ENCODE peak calls at places on chromosomes 6 and 20, in four cellular contexts. Z is GM12878, U is K562, T is HepG2. R is an unnamed sample.

GRCh38 chr6:169868458-169868857 is 117.0 kb downstream of the ERMARD start:
- DNase-seq in Z (no peak), U (no peak), T (no peak), R (no peak)

GRCh38 chr6:1831030-1831429 is 221.3 kb downstream of the FOXC1 start:
- DNase-seq in Z (no peak), U (no peak), T (no peak), R (no peak)

GRCh38 chr6:31871068-31871659 is 7.6 kb downstream of the SLC44A4 start:
- DNase-seq in Z (no peak), U (no peak), T (no peak), R (no peak)

GRCh38 chr6:129345890-129346289 is 364.1 kb downstream of the ARHGAP18 start:
- DNase-seq in Z (no peak), U (no peak), T (no peak), R (no peak)

GRCh38 chr20:3101737-3102574 is 17.4 kb upstream of the AVP start:
- DNase-seq in Z (peak), U (no peak), T (no peak), R (no peak)

GRCh38 chr6:89984926-89985743 is 90.9 kb downstream of the GJA10 start:
- DNase-seq in Z (no peak), U (peak), T (no peak), R (no peak)

GRCh38 chr20:41086402-41087324 is 50.7 kb upstream of the PLCG1 start:
- DNase-seq in Z (no peak), U (peak), T (no peak), R (no peak)

GRCh38 chr20:53917145-53918009 is 153.0 kb downstream of the BCAS1 start:
- DNase-seq in Z (peak), U (peak), T (no peak), R (no peak)

GRCh38 chr6:225907-226306 is 66.4 kb upstream of the DUSP22 start:
- DNase-seq in Z (no peak), U (no peak), T (no peak), R (no peak)

GRCh38 chr6:113406051-113406695 is 451.0 kb upstream of the MARCKS start:
- DNase-seq in Z (no peak), U (no peak), T (no peak), R (no peak)

GRCh38 chr20:58701431-58702160 is 9.0 kb downstream of the NPEPL1 start:
- DNase-seq in Z (no peak), U (no peak), T (no peak), R (peak)

GRCh38 chr6:41786451-41787218 is 859 bp upstream of the TOMM6 start:
- DNase-seq in Z (no peak), U (peak), T (peak), R (peak)

GRCh38 chr6:144469144-144469575 is 184.0 kb downstream of the UTRN start:
- DNase-seq in Z (peak), U (no peak), T (no peak), R (no peak)

GRCh38 chr6:24052632-24053031 is 73.4 kb upstream of the NRSN1 start:
- DNase-seq in Z (no peak), U (no peak), T (peak), R (no peak)

DNA sequence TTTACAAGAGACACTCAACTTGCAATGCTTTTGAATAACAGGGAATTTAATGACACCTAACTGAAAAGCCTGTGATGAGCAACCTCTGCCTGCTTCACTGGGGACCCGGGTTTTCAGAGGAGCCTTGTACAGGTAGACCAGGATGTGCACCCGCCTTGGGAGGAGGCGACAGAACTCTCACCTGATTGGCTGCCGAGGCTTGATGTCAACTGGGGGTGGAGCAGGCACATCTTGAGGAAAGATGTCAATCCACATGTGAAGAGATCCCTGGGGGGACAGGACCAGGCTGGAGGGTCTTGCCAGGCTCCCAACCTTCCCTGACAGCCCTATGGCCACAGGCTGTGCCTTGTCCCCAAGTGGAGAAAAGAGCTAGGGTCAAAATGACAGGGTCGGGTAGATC is 19.8 kb downstream of the ERGIC3 start:
- DNase-seq in Z (no peak), U (peak), T (no peak), R (peak)
- TF ChIP-seq CTCF in Z (no peak), U (no peak), T (no peak), R (no peak)

GRCh38 chr6:4446982-4447381 is 311.6 kb upstream of the ECI2 start:
- DNase-seq in Z (no peak), U (no peak), T (no peak), R (no peak)

GRCh38 chr6:4435981-4436445 is 300.6 kb upstream of the ECI2 start:
- DNase-seq in Z (no peak), U (no peak), T (no peak), R (no peak)

GRCh38 chr6:4447646-4448315 is 312.4 kb upstream of the ECI2 start:
- DNase-seq in Z (no peak), U (no peak), T (no peak), R (no peak)

DNA sequence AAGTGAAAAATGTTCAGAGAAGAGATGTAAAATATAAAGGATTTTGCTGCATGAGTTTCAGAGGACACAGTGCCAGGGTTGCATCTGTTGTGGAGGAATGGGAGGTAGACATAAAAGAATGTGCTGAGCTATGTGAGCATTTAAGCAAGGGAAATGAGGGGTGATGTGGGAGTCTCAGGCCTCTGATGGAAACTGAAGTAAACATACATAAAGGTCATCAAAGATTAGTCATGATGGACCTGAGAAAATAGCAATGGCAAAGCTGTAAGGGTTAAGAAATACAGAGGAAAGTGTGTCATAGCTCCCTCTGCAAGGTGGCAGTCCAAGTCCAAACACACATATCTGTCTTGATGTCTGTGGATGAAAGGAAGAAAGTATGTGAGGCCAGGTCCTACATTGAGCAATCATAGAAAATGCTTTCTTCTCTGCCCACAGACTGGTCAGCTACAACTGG is 306.6 kb upstream of the ECI2 start:
- DNase-seq in Z (no peak), U (no peak), T (no peak), R (no peak)
- TF ChIP-seq TCF7 in Z (no peak), U (no peak), T (no peak), R (no peak)

DNA sequence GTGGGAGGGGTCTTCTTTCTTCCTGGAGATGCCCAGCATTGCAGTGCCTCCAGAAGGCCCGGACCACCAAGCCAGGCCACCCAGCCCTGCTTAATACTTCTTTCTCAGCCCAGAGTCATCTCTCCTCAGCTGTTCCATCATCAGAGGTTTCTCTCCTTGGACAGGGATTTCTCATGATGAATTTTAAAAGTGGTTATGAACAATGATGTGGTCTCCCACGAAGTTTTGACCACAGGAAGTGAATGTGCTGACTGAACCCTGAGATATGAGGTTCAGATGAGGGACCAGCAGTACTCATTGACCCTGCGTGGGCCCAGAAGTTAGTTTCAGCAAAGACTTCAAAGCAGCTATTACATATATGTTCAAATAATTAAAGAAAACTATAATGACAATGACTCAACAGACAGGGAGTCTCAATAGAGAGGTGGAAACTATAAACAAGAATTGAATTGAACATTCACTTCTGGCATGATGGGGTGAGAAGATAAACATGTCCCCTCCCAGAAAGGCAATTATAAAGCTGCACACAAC is 114.5 kb upstream of the SLC22A16 start:
- DNase-seq in Z (peak), U (no peak), T (no peak), R (no peak)
- TF ChIP-seq CBFB in Z (no peak), U (no peak), T (no peak), R (no peak)

GRCh38 chr6:158026054-158026900 is 44.6 kb downstream of the SYNJ2 start:
- DNase-seq in Z (no peak), U (peak), T (peak), R (peak)
- TF ChIP-seq CTCF in Z (peak), U (peak), T (peak), R (peak)

GRCh38 chr20:39983183-39983582 is 705.9 kb downstream of the MAFB start:
- DNase-seq in Z (no peak), U (no peak), T (no peak), R (no peak)

GRCh38 chr20:39985276-39985675 is 703.8 kb downstream of the MAFB start:
- DNase-seq in Z (no peak), U (no peak), T (no peak), R (no peak)

GRCh38 chr20:39988991-39989390 is 700.0 kb downstream of the MAFB start:
- DNase-seq in Z (no peak), U (no peak), T (no peak), R (no peak)

GRCh38 chr20:39983655-39984054 is 705.4 kb downstream of the MAFB start:
- DNase-seq in Z (no peak), U (no peak), T (no peak), R (no peak)

DNA sequence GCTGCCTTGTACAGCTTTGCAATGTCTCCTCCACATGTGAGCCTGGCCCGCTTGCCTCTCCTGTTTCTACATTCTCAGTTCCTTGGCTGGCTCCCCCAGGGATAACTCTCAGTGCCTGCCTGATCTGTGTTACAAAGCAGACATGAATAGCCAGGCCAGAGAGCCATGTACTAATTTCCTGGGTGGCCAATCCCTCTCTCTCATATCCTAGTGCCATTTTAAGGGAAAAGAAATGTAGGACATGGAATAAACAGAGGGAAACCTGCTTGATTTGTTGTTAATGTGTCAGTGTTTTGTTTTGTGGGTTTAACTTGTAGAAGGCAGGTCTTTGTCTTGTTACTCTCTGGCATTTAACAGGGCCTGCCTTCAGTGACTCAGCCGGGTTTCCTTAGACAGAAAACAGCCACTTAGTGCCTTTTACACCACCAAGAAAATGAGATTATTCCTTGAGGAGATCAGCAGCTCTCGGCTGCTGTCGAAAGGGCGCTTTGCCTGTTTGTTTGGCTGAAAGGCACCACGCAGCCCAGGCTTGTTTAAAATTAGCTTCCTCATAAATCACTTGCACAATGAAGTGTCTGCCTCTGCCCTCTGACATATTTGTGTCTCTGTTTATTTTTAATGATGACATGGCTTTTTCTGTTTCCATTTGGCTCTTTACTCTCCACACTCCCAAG is 702.7 kb downstream of the MAFB start:
- DNase-seq in Z (no peak), U (no peak), T (no peak), R (peak)
- TF ChIP-seq TCF7 in Z (no peak), U (no peak), T (no peak), R (no peak)

GRCh38 chr20:7926767-7927166 is 13.5 kb downstream of the HAO1 start:
- DNase-seq in Z (no peak), U (peak), T (peak), R (no peak)
- TF ChIP-seq CBFB in Z (no peak), U (no peak), T (no peak), R (no peak)